ENCODE peak calls at places on chromosomes 6 and 20, in five cellular contexts. O is BE2C, I is GM12878, L is fibroblast of lung, W is GM12865. Q is an unnamed sample.
A peak's percentile ranks its signal among the peaks of the same experiment; 100 is the strongest.

GRCh38 chr6:108633436-108633835 is 72.7 kb downstream of the FOXO3 start:
- DNase-seq in O (no peak), I (no peak), L (no peak), W (no peak), Q (no peak)

GRCh38 chr6:170444056-170444505 is 109.0 kb downstream of the PSMB1 start:
- DNase-seq in O (no peak), I (no peak), L (no peak), W (no peak), Q (no peak)

GRCh38 chr20:59351148-59352040 is 51.0 kb downstream of the EDN3 start:
- DNase-seq in O (no peak), I (no peak), L (no peak), W (no peak), Q (no peak)

GRCh38 chr6:89950879-89951391 is 56.7 kb downstream of the GJA10 start:
- DNase-seq in O (no peak), I (no peak), L (no peak), W (no peak), Q (no peak)

GRCh38 chr6:16354692-16355091 is 116.3 kb downstream of the GMPR start:
- DNase-seq in O (no peak), I (no peak), L (no peak), W (no peak), Q (no peak)

GRCh38 chr6:79808846-79809245 is 138.5 kb downstream of the ELOVL4 start:
- DNase-seq in O (no peak), I (no peak), L (no peak), W (no peak), Q (no peak)

GRCh38 chr20:9241721-9242427 is 173.0 kb downstream of the PLCB4 start:
- DNase-seq in O (no peak), I (no peak), L (no peak), W (no peak), Q (no peak)

GRCh38 chr6:89640804-89641203 is 2.3 kb upstream of the LYRM2 start:
- DNase-seq in O (no peak), I (no peak), L (no peak), W (no peak), Q (no peak)

GRCh38 chr6:150606258-150607043 is 6.8 kb downstream of the PLEKHG1 start:
- DNase-seq in O (no peak), I (no peak), L (no peak), W (no peak), Q (no peak)

GRCh38 chr20:64049060-64049886 is at the start of gene SOX18:
- DNase-seq in O (peak; percentile 71), I (no peak), L (peak; percentile 26), W (peak; percentile 59), Q (no peak)

GRCh38 chr6:150403458-150404245 is 34.8 kb downstream of the IYD start:
- DNase-seq in O (no peak), I (no peak), L (peak; percentile 93), W (no peak), Q (no peak)

GRCh38 chr6:26475823-26476729 is 18.3 kb downstream of the BTN2A1 start:
- DNase-seq in O (no peak), I (no peak), L (peak; percentile 9), W (no peak), Q (no peak)

GRCh38 chr20:10306440-10307358 is 88.1 kb downstream of the SNAP25 start:
- DNase-seq in O (no peak), I (no peak), L (peak; percentile 89), W (no peak), Q (no peak)

GRCh38 chr6:2460216-2460734 is 214.9 kb upstream of the GMDS start:
- DNase-seq in O (no peak), I (no peak), L (no peak), W (no peak), Q (no peak)

GRCh38 chr6:132065556-132065955 is 114.4 kb upstream of the CCN2 start:
- DNase-seq in O (no peak), I (no peak), L (no peak), W (no peak), Q (no peak)

GRCh38 chr6:134787261-134787871 is 162.5 kb downstream of the ALDH8A1 start:
- DNase-seq in O (no peak), I (no peak), L (peak; percentile 36), W (no peak), Q (no peak)

GRCh38 chr6:13355043-13355945 is 27.0 kb upstream of the TBC1D7 start:
- DNase-seq in O (no peak), I (peak; percentile 66), L (peak; percentile 93), W (peak; percentile 74), Q (peak; percentile 47)

GRCh38 chr20:58450259-58450658 is 61.2 kb downstream of the VAPB start:
- DNase-seq in O (no peak), I (peak; percentile 67), L (no peak), W (peak; percentile 82), Q (peak; percentile 65)

GRCh38 chr6:11096109-11096508 is 2.5 kb downstream of the SMIM13 start:
- DNase-seq in O (peak; percentile 21), I (no peak), L (peak; percentile 70), W (peak; percentile 24), Q (no peak)

GRCh38 chr20:62332421-62332820 is 29.6 kb downstream of the ADRM1 start:
- DNase-seq in O (no peak), I (no peak), L (no peak), W (no peak), Q (no peak)

GRCh38 chr6:77341058-77341986 is 122.0 kb downstream of the HTR1B start:
- DNase-seq in O (peak; percentile 64), I (no peak), L (no peak), W (no peak), Q (no peak)

GRCh38 chr20:37396520-37397075 is 50.7 kb downstream of the SRC start:
- DNase-seq in O (peak; percentile 78), I (no peak), L (no peak), W (no peak), Q (no peak)

GRCh38 chr6:31729979-31730630 is 1.0 kb upstream of the DDAH2 start:
- DNase-seq in O (peak; percentile 96), I (no peak), L (peak; percentile 91), W (peak; percentile 78), Q (no peak)

GRCh38 chr20:24497851-24498250 is 28.4 kb downstream of the SYNDIG1 start:
- DNase-seq in O (peak; percentile 76), I (no peak), L (peak; percentile 20), W (peak; percentile 10), Q (no peak)

GRCh38 chr20:62367136-62367482 is at the start of gene LAMA5:
- DNase-seq in O (peak; percentile 67), I (no peak), L (no peak), W (peak; percentile 48), Q (no peak)

GRCh38 chr20:18252597-18253451 is 35.5 kb upstream of the ZNF133 start:
- DNase-seq in O (no peak), I (no peak), L (no peak), W (no peak), Q (no peak)

GRCh38 chr6:56087421-56087820 is 160.0 kb downstream of the COL21A1 start:
- DNase-seq in O (no peak), I (no peak), L (peak; percentile 73), W (no peak), Q (no peak)

GRCh38 chr6:143431226-143431625 is 19.3 kb downstream of the ADAT2 start:
- DNase-seq in O (no peak), I (no peak), L (no peak), W (no peak), Q (no peak)

GRCh38 chr20:62879275-62880146 is 17.9 kb upstream of the TCFL5 start:
- DNase-seq in O (no peak), I (no peak), L (no peak), W (no peak), Q (no peak)

GRCh38 chr6:44226368-44227137 is 3.2 kb downstream of the SLC29A1 start:
- DNase-seq in O (peak; percentile 67), I (no peak), L (no peak), W (no peak), Q (no peak)

GRCh38 chr6:136371951-136372350 is 82.3 kb upstream of the BCLAF1 start:
- DNase-seq in O (no peak), I (no peak), L (no peak), W (no peak), Q (no peak)

GRCh38 chr6:116881236-116881635 is 4.2 kb downstream of the RFX6 start:
- DNase-seq in O (no peak), I (no peak), L (peak; percentile 21), W (no peak), Q (no peak)

GRCh38 chr6:106033806-106034205 is 52.3 kb upstream of the PRDM1 start:
- DNase-seq in O (no peak), I (no peak), L (no peak), W (no peak), Q (no peak)
- TF ChIP-seq CTCF in O (no peak), I (no peak), L (no peak), W (no peak), Q (no peak)

GRCh38 chr20:20052074-20052970 is at the start of the genes CFAP61 and CRNKL1:
- DNase-seq in O (peak; percentile 97), I (peak; percentile 96), L (peak; percentile 97), W (peak; percentile 99), Q (peak; percentile 98)
- TF ChIP-seq CTCF in O (peak; percentile 2), I (no peak), L (no peak), W (no peak), Q (no peak)

GRCh38 chr6:156131221-156131903 is 645.8 kb upstream of the ARID1B start:
- DNase-seq in O (no peak), I (peak; percentile 1), L (no peak), W (peak; percentile 51), Q (peak; percentile 25)
- TF ChIP-seq CTCF in O (no peak), I (no peak), L (no peak), W (no peak), Q (no peak)

GRCh38 chr6:155260686-155261085 is 3.1 kb upstream of the CLDN20 start:
- DNase-seq in O (no peak), I (peak; percentile 30), L (no peak), W (peak; percentile 48), Q (no peak)

GRCh38 chr6:155259897-155260296 is 3.9 kb upstream of the CLDN20 start:
- DNase-seq in O (no peak), I (no peak), L (no peak), W (no peak), Q (no peak)

GRCh38 chr6:155262655-155263054 is 1.2 kb upstream of the CLDN20 start:
- DNase-seq in O (no peak), I (no peak), L (no peak), W (no peak), Q (no peak)

GRCh38 chr6:155259202-155259601 is 4.6 kb upstream of the CLDN20 start:
- DNase-seq in O (no peak), I (no peak), L (no peak), W (no peak), Q (no peak)

DNA sequence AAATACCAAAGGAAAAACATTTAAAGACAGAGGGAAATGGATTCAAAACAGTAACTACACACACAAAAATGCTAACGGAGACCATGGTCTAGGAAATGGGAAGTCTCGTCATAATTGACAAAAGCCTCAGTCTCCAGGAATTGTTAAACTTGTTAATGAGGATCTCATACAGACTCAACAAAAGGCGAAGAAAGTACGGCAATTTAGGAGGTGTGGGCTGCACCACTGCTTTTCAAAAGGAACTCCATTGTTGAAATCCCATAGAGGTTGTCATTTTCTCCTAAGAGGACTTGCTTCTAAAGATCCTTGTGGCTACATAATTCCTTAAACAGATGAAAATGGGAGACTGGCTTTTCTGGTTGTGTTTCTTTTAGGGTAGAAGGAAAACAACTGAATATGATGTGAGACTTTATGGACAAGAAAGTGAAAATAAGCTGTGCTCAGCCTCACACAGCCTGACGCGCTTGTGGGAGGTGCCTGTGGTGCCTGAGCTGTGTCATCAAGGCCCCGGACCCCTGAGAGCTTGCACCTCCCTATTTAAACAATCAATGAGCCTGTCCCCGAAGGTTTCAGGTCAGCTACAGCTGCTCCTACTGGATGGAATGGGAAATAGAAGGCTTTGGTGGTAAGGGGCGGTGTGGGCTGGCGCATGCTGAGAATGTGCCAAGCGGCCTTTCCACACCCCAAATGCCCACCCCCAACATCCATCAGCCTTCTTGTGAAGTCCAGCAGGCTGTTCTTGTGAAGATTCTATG is 2.5 kb upstream of the CLDN20 start:
- DNase-seq in O (no peak), I (no peak), L (no peak), W (peak; percentile 37), Q (no peak)
- TF ChIP-seq CTCF in O (no peak), I (no peak), L (no peak), W (no peak), Q (no peak)

Q was measured in GM12864.